ENCODE peak calls at places on chromosomes 5 and 9, in nine cellular contexts. One of them, this sample, is unnamed. For H3K4me1, the result is how much of the 10 kb centered on the place peaks cover.

GRCh38 chr5:96893342-96893741 is 17.0 kb downstream of the ERAP2 start:
- DNase-seq in neural progenitor cell: no peak
- DNase-seq in GM23338: no peak
- DNase-seq in GM23248: peak
- DNase-seq in SK-N-SH: no peak
- DNase-seq in PC-3: peak
- DNase-seq in hepatocyte: peak
- DNase-seq in HCT116: no peak
- DNase-seq in MM.1S: no peak
- DNase-seq in this sample: no peak

GRCh38 chr5:142657446-142657845 is 28.4 kb downstream of the FGF1 start:
- DNase-seq in neural progenitor cell: no peak
- DNase-seq in GM23338: no peak
- DNase-seq in GM23248: no peak
- DNase-seq in SK-N-SH: no peak
- DNase-seq in PC-3: no peak
- DNase-seq in hepatocyte: no peak
- DNase-seq in HCT116: no peak
- DNase-seq in MM.1S: no peak
- DNase-seq in this sample: no peak

GRCh38 chr5:19247302-19247701 is 740.7 kb downstream of the CDH18 start:
- DNase-seq in neural progenitor cell: no peak
- DNase-seq in GM23338: no peak
- DNase-seq in GM23248: no peak
- DNase-seq in SK-N-SH: no peak
- DNase-seq in PC-3: no peak
- DNase-seq in hepatocyte: no peak
- DNase-seq in HCT116: no peak
- DNase-seq in MM.1S: no peak
- DNase-seq in this sample: no peak

GRCh38 chr9:107242073-107243063 is 40.7 kb upstream of the RAD23B start:
- DNase-seq in neural progenitor cell: no peak
- DNase-seq in GM23338: no peak
- DNase-seq in GM23248: peak
- DNase-seq in SK-N-SH: no peak
- DNase-seq in PC-3: peak
- DNase-seq in hepatocyte: no peak
- DNase-seq in HCT116: no peak
- DNase-seq in MM.1S: no peak
- DNase-seq in this sample: no peak

GRCh38 chr5:72587909-72588308 is 80.7 kb upstream of the ZNF366 start:
- DNase-seq in neural progenitor cell: no peak
- DNase-seq in GM23338: peak
- DNase-seq in GM23248: peak
- DNase-seq in SK-N-SH: no peak
- DNase-seq in PC-3: no peak
- DNase-seq in hepatocyte: no peak
- DNase-seq in HCT116: no peak
- DNase-seq in MM.1S: no peak
- DNase-seq in this sample: no peak

GRCh38 chr9:78437721-78438610 is 141.0 kb downstream of the PSAT1 start:
- DNase-seq in neural progenitor cell: peak
- DNase-seq in GM23338: peak
- DNase-seq in GM23248: no peak
- DNase-seq in SK-N-SH: no peak
- DNase-seq in PC-3: no peak
- DNase-seq in hepatocyte: no peak
- DNase-seq in HCT116: no peak
- DNase-seq in MM.1S: no peak
- DNase-seq in this sample: no peak

GRCh38 chr9:136204838-136205706 is at the start of gene LHX3:
- DNase-seq in neural progenitor cell: peak
- DNase-seq in GM23338: peak
- DNase-seq in GM23248: peak
- DNase-seq in SK-N-SH: no peak
- DNase-seq in PC-3: no peak
- DNase-seq in hepatocyte: peak
- DNase-seq in HCT116: no peak
- DNase-seq in MM.1S: no peak
- DNase-seq in this sample: no peak

GRCh38 chr5:168607946-168608345 is 28.8 kb upstream of the PANK3 start:
- DNase-seq in neural progenitor cell: no peak
- DNase-seq in GM23338: no peak
- DNase-seq in GM23248: no peak
- DNase-seq in SK-N-SH: no peak
- DNase-seq in PC-3: no peak
- DNase-seq in hepatocyte: no peak
- DNase-seq in HCT116: no peak
- DNase-seq in MM.1S: no peak
- DNase-seq in this sample: no peak

GRCh38 chr9:87445646-87446045 is 52.0 kb upstream of the DAPK1 start:
- DNase-seq in neural progenitor cell: peak
- DNase-seq in GM23338: peak
- DNase-seq in GM23248: peak
- DNase-seq in SK-N-SH: no peak
- DNase-seq in PC-3: no peak
- DNase-seq in hepatocyte: peak
- DNase-seq in HCT116: peak
- DNase-seq in MM.1S: peak
- DNase-seq in this sample: peak

GRCh38 chr5:8730194-8730593 is 815.7 kb downstream of the SEMA5A start:
- DNase-seq in neural progenitor cell: no peak
- DNase-seq in GM23338: no peak
- DNase-seq in GM23248: peak
- DNase-seq in SK-N-SH: no peak
- DNase-seq in PC-3: peak
- DNase-seq in hepatocyte: no peak
- DNase-seq in HCT116: no peak
- DNase-seq in MM.1S: no peak
- DNase-seq in this sample: no peak

GRCh38 chr5:110441035-110441434 is 285.4 kb downstream of the TMEM232 start:
- DNase-seq in neural progenitor cell: peak
- DNase-seq in GM23338: peak
- DNase-seq in GM23248: peak
- DNase-seq in SK-N-SH: peak
- DNase-seq in PC-3: peak
- DNase-seq in hepatocyte: peak
- DNase-seq in HCT116: peak
- DNase-seq in MM.1S: peak
- DNase-seq in this sample: peak

GRCh38 chr9:37539634-37540033 is 36.5 kb downstream of the FBXO10 start:
- DNase-seq in neural progenitor cell: no peak
- DNase-seq in GM23338: no peak
- DNase-seq in GM23248: no peak
- DNase-seq in SK-N-SH: no peak
- DNase-seq in PC-3: no peak
- DNase-seq in hepatocyte: no peak
- DNase-seq in HCT116: no peak
- DNase-seq in MM.1S: no peak
- DNase-seq in this sample: no peak

GRCh38 chr5:3340471-3340870 is 255.2 kb upstream of the IRX1 start:
- DNase-seq in neural progenitor cell: no peak
- DNase-seq in GM23338: no peak
- DNase-seq in GM23248: no peak
- DNase-seq in SK-N-SH: no peak
- DNase-seq in PC-3: no peak
- DNase-seq in hepatocyte: no peak
- DNase-seq in HCT116: no peak
- DNase-seq in MM.1S: no peak
- DNase-seq in this sample: no peak

GRCh38 chr5:171175746-171176145 is 133.3 kb upstream of the TLX3 start:
- DNase-seq in neural progenitor cell: no peak
- DNase-seq in GM23338: peak
- DNase-seq in GM23248: no peak
- DNase-seq in SK-N-SH: no peak
- DNase-seq in PC-3: no peak
- DNase-seq in hepatocyte: no peak
- DNase-seq in HCT116: no peak
- DNase-seq in MM.1S: no peak
- DNase-seq in this sample: no peak

GRCh38 chr5:73189816-73190451 is 16.9 kb downstream of the TMEM174 start:
- DNase-seq in neural progenitor cell: no peak
- DNase-seq in GM23338: peak
- DNase-seq in GM23248: peak
- DNase-seq in SK-N-SH: no peak
- DNase-seq in PC-3: no peak
- DNase-seq in hepatocyte: peak
- DNase-seq in HCT116: no peak
- DNase-seq in MM.1S: no peak
- DNase-seq in this sample: peak

GRCh38 chr9:115084709-115085108 is 33.2 kb downstream of the TNC start:
- DNase-seq in neural progenitor cell: no peak
- DNase-seq in GM23338: no peak
- DNase-seq in GM23248: no peak
- DNase-seq in SK-N-SH: no peak
- DNase-seq in PC-3: peak
- DNase-seq in hepatocyte: no peak
- DNase-seq in HCT116: no peak
- DNase-seq in MM.1S: no peak
- DNase-seq in this sample: no peak

GRCh38 chr5:172911628-172911880 is 47.7 kb upstream of the RPL26L1 start:
- DNase-seq in neural progenitor cell: no peak
- DNase-seq in GM23338: no peak
- DNase-seq in GM23248: peak
- DNase-seq in SK-N-SH: no peak
- DNase-seq in PC-3: no peak
- DNase-seq in hepatocyte: no peak
- DNase-seq in HCT116: no peak
- DNase-seq in MM.1S: no peak
- DNase-seq in this sample: no peak

GRCh38 chr5:172909931-172910502 is 49.2 kb upstream of the RPL26L1 start:
- DNase-seq in neural progenitor cell: no peak
- DNase-seq in GM23338: no peak
- DNase-seq in GM23248: peak
- DNase-seq in SK-N-SH: no peak
- DNase-seq in PC-3: no peak
- DNase-seq in hepatocyte: no peak
- DNase-seq in HCT116: no peak
- DNase-seq in MM.1S: no peak
- DNase-seq in this sample: no peak

GRCh38 chr5:172913117-172913850 is 45.9 kb upstream of the RPL26L1 start:
- DNase-seq in neural progenitor cell: no peak
- DNase-seq in GM23338: no peak
- DNase-seq in GM23248: no peak
- DNase-seq in SK-N-SH: no peak
- DNase-seq in PC-3: no peak
- DNase-seq in hepatocyte: no peak
- DNase-seq in HCT116: no peak
- DNase-seq in MM.1S: no peak
- DNase-seq in this sample: no peak

GRCh38 chr5:172910828-172911627 is 48.2 kb upstream of the RPL26L1 start:
- DNase-seq in neural progenitor cell: peak
- DNase-seq in GM23338: peak
- DNase-seq in GM23248: peak
- DNase-seq in SK-N-SH: peak
- DNase-seq in PC-3: peak
- DNase-seq in hepatocyte: peak
- DNase-seq in HCT116: peak
- DNase-seq in MM.1S: no peak
- DNase-seq in this sample: peak

DNA sequence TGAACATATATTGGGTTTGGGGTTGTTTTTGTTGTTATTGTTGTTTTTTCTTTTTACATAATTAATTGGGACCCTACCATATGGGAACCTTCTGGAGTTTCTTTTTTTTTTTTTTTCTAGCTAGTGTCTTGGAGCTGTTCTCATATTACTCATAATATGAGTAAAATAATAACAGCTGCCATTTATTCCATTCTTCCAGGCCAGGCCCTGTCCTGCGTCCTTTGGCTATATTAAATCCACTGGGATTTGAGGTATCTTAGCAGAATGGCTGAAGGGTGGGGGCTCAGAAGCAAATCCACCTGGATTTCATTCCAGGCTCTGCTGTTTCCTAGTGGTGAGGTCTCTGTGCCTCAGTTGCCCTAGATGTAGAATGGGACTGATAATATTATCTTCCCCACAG is 47.2 kb upstream of the RPL26L1 start:
- DNase-seq in neural progenitor cell: no peak
- DNase-seq in GM23338: no peak
- DNase-seq in GM23248: peak
- DNase-seq in SK-N-SH: no peak
- DNase-seq in PC-3: no peak
- DNase-seq in hepatocyte: no peak
- DNase-seq in HCT116: no peak
- DNase-seq in MM.1S: no peak
- DNase-seq in this sample: no peak
- H2AFZ ChIP-seq in neural progenitor cell: no peak
- H2AFZ ChIP-seq in GM23338: no peak
- H2AFZ ChIP-seq in GM23248: no peak
- H2AFZ ChIP-seq in SK-N-SH: no peak
- H2AFZ ChIP-seq in PC-3: no peak
- H2AFZ ChIP-seq in hepatocyte: no peak
- H2AFZ ChIP-seq in HCT116: no peak
- H2AFZ ChIP-seq in MM.1S: no peak
- H2AFZ ChIP-seq in this sample: no peak

DNA sequence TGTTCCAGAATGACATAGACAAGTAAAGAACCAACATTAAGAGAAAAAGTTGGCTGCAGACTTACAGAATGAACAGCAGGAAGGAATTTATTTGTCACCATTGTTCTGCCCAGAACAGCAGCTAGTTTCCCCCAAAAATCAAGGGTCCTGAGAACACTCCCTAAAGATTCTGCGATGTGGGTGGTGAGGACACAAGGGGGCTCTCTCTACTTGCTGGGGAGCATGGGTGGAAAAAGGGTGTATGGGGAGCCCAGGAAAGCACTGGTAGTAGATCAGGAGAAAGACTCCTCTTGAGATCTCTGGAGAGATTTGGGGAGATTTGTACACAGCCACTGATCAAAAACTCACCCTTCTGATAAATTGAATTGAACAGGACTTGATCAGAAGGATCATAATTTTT is 316.5 kb downstream of the KCTD16 start:
- DNase-seq in neural progenitor cell: peak
- DNase-seq in GM23338: peak
- DNase-seq in GM23248: no peak
- DNase-seq in SK-N-SH: no peak
- DNase-seq in PC-3: no peak
- DNase-seq in hepatocyte: no peak
- DNase-seq in HCT116: no peak
- DNase-seq in MM.1S: no peak
- DNase-seq in this sample: no peak
- H3K4me1 ChIP-seq in neural progenitor cell: under half
- H3K4me1 ChIP-seq in GM23338: under half
- H3K4me1 ChIP-seq in GM23248: under half
- H3K4me1 ChIP-seq in SK-N-SH: under half
- H3K4me1 ChIP-seq in PC-3: under half
- H3K4me1 ChIP-seq in hepatocyte: under half
- H3K4me1 ChIP-seq in HCT116: under half
- H3K4me1 ChIP-seq in MM.1S: under half
- H3K4me1 ChIP-seq in this sample: under half

GRCh38 chr5:134127376-134127861 is 12.9 kb downstream of the TCF7 start:
- DNase-seq in neural progenitor cell: no peak
- DNase-seq in GM23338: no peak
- DNase-seq in GM23248: no peak
- DNase-seq in SK-N-SH: no peak
- DNase-seq in PC-3: no peak
- DNase-seq in hepatocyte: no peak
- DNase-seq in HCT116: no peak
- DNase-seq in MM.1S: no peak
- DNase-seq in this sample: peak
- TF ChIP-seq EZH2phosphoT487 in neural progenitor cell: no peak
- TF ChIP-seq EZH2phosphoT487 in GM23338: no peak
- TF ChIP-seq EZH2phosphoT487 in GM23248: no peak
- TF ChIP-seq EZH2phosphoT487 in SK-N-SH: no peak
- TF ChIP-seq EZH2phosphoT487 in PC-3: no peak
- TF ChIP-seq EZH2phosphoT487 in hepatocyte: no peak
- TF ChIP-seq EZH2phosphoT487 in HCT116: no peak
- TF ChIP-seq EZH2phosphoT487 in MM.1S: no peak
- TF ChIP-seq EZH2phosphoT487 in this sample: no peak

GRCh38 chr5:90359073-90359804 is 50.3 kb downstream of the CETN3 start:
- DNase-seq in neural progenitor cell: peak
- DNase-seq in GM23338: peak
- DNase-seq in GM23248: no peak
- DNase-seq in SK-N-SH: no peak
- DNase-seq in PC-3: no peak
- DNase-seq in hepatocyte: no peak
- DNase-seq in HCT116: no peak
- DNase-seq in MM.1S: no peak
- DNase-seq in this sample: no peak
- H2AFZ ChIP-seq in neural progenitor cell: peak
- H2AFZ ChIP-seq in GM23338: peak
- H2AFZ ChIP-seq in GM23248: no peak
- H2AFZ ChIP-seq in SK-N-SH: no peak
- H2AFZ ChIP-seq in PC-3: no peak
- H2AFZ ChIP-seq in hepatocyte: no peak
- H2AFZ ChIP-seq in HCT116: no peak
- H2AFZ ChIP-seq in MM.1S: no peak
- H2AFZ ChIP-seq in this sample: no peak

This sample was measured in OCI-LY7.